ENCODE peak calls at places on chromosomes 5 and 9, in five cellular contexts. D, Z, X, A and R are unnamed samples. For H3K4me1, H3K27me3 and H3K9me3, the result is how much of the 10 kb centered on the place peaks cover.

GRCh38 chr5:126023894-126024575 is 399.2 kb upstream of the GRAMD2B start:
- DNase-seq in A (no peak), Z (no peak), D (no peak), X (no peak), R (no peak)

GRCh38 chr5:154788212-154788611 is 33.0 kb downstream of the LARP1 start:
- DNase-seq in X (no peak), D (no peak), Z (no peak), A (peak), R (no peak)

GRCh38 chr5:145887976-145888574 is 15.3 kb upstream of the GRXCR2 start:
- DNase-seq in Z (peak), X (no peak), D (no peak), A (no peak), R (no peak)

GRCh38 chr5:100903036-100903887 is at the start of gene ST8SIA4:
- DNase-seq in D (peak), A (peak), X (peak), Z (peak), R (peak)

GRCh38 chr9:77127071-77127470 is 50.3 kb upstream of the VPS13A start:
- DNase-seq in Z (no peak), X (no peak), A (no peak), D (no peak), R (no peak)

GRCh38 chr9:99489043-99489378 is 266.9 kb downstream of the SEC61B start:
- DNase-seq in A (no peak), D (no peak), X (no peak), Z (no peak), R (no peak)

GRCh38 chr9:72997387-72997995 is 44.6 kb upstream of the ALDH1A1 start:
- DNase-seq in A (no peak), D (no peak), Z (no peak), X (no peak), R (no peak)

GRCh38 chr5:21254161-21254560 is 1266.2 kb upstream of the CDH18 start:
- DNase-seq in A (no peak), D (no peak), X (no peak), Z (no peak), R (no peak)

GRCh38 chr5:56024810-56025302 is 30.1 kb upstream of the IL6ST start:
- DNase-seq in Z (no peak), D (no peak), X (no peak), A (no peak), R (no peak)

GRCh38 chr5:151755383-151755782 is 3.0 kb downstream of the ATOX1 start:
- DNase-seq in A (no peak), X (no peak), Z (no peak), D (no peak), R (no peak)

GRCh38 chr9:105065119-105066088 is 137.4 kb upstream of the ABCA1 start:
- DNase-seq in Z (no peak), X (no peak), A (no peak), D (no peak), R (no peak)

DNA sequence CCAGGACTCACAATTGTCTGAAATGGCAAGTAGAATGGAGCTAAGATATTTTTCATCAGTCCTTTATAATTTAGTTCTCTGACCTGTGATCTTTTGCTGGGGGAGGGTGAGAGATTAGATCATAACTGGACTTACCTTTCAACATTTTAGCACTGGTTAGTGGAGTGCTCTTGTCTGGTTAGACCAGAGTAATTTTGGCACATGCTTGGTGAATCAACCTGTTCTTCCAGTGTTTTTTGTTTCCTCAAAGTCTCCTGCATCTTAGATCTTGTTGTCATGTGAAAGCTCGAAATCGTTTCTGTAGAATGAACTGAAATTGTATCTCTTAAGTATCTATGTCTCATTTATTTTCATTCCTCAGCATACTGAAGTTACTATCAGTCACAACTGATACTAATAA is 122.4 kb downstream of the TLE4 start:
- DNase-seq in D (no peak), Z (peak), A (no peak), X (no peak), R (no peak)
- H3K4me1 ChIP-seq in D (under half), Z (under half), A (under half), X (under half), R (under half)

GRCh38 chr5:10725636-10726035 is 35.4 kb downstream of the DAP start:
- DNase-seq in Z (peak), A (no peak), X (no peak), D (no peak), R (no peak)

GRCh38 chr5:10724799-10725507 is 36.1 kb downstream of the DAP start:
- DNase-seq in X (peak), Z (peak), D (no peak), A (no peak), R (peak)

GRCh38 chr5:10726179-10726912 is 34.7 kb downstream of the DAP start:
- DNase-seq in X (no peak), Z (peak), A (no peak), D (no peak), R (no peak)

GRCh38 chr5:10726913-10727517 is 34.0 kb downstream of the DAP start:
- DNase-seq in Z (no peak), X (no peak), A (no peak), D (no peak), R (no peak)

GRCh38 chr5:10723519-10723918 is 37.5 kb downstream of the DAP start:
- DNase-seq in D (no peak), X (no peak), Z (no peak), A (no peak), R (no peak)
- H3K27me3 ChIP-seq in D (under half), X (under half), Z (under half), A (under half), R (under half)

GRCh38 chr5:2888520-2889060 is 137.1 kb upstream of the IRX2 start:
- DNase-seq in Z (no peak), X (no peak), A (no peak), D (no peak), R (no peak)
- H3K9me3 ChIP-seq in Z (under half), X (under half), A (under half), D (under half), R (under half)

GRCh38 chr5:32126691-32127090 is 47.4 kb downstream of the GOLPH3 start:
- DNase-seq in A (no peak), X (no peak), Z (no peak), D (no peak), R (no peak)
- H3K4me1 ChIP-seq in A (under half), X (under half), Z (under half), D (under half), R (half or more)

GRCh38 chr5:135194126-135194488 is 160.1 kb upstream of the PITX1 start:
- DNase-seq in D (no peak), X (peak), A (no peak), Z (no peak), R (no peak)
- H3K27me3 ChIP-seq in D (under half), X (half or more), A (under half), Z (under half), R (half or more)